ENCODE peak calls at places on chromosome 21, in ten cellular contexts. I is A549, V is HEK293T, D is NB4, E is fibroblast of the conjunctiva, M is nephron progenitor cell, A is EL, C is NCI-H1694 treated with DMSO at 0.1 percent for 48 hours, Y is iPS DF 19.7, Z is cardiac septum. Q is an unnamed sample.

GRCh38 chr21:36768496-36768895 is 69.6 kb downstream of the SIM2 start:
- DNase-seq in I (no peak), V (no peak), D (no peak), E (no peak), M (no peak), A (no peak), C (no peak), Y (no peak), Z (no peak), Q (no peak)

GRCh38 chr21:37184784-37185593 is 82.1 kb downstream of the VPS26C start:
- DNase-seq in I (no peak), V (no peak), D (no peak), E (no peak), M (no peak), A (no peak), C (no peak), Y (no peak), Z (no peak), Q (no peak)

GRCh38 chr21:37208056-37208705 is 59.0 kb downstream of the VPS26C start:
- DNase-seq in I (no peak), V (no peak), D (peak), E (no peak), M (no peak), A (no peak), C (no peak), Y (no peak), Z (peak), Q (no peak)

GRCh38 chr21:14114251-14114650 is 96.5 kb downstream of the LIPI start:
- DNase-seq in I (no peak), V (no peak), D (no peak), E (no peak), M (no peak), A (no peak), C (no peak), Y (peak), Z (no peak), Q (no peak)

GRCh38 chr21:37565530-37566223 is 199.1 kb downstream of the DYRK1A start:
- DNase-seq in I (peak), V (no peak), D (peak), E (no peak), M (no peak), A (peak), C (no peak), Y (no peak), Z (no peak), Q (peak)

GRCh38 chr21:15472641-15473040 is 257.1 kb upstream of the USP25 start:
- DNase-seq in I (no peak), V (no peak), D (no peak), E (no peak), M (no peak), A (no peak), C (no peak), Y (no peak), Z (no peak), Q (no peak)

GRCh38 chr21:44761747-44762208 is 39.8 kb downstream of the UBE2G2 start:
- DNase-seq in I (no peak), V (no peak), D (no peak), E (no peak), M (no peak), A (no peak), C (no peak), Y (no peak), Z (peak), Q (no peak)

GRCh38 chr21:46253610-46254124 is 25.1 kb upstream of the LSS start:
- DNase-seq in I (no peak), V (no peak), D (peak), E (no peak), M (no peak), A (no peak), C (no peak), Y (no peak), Z (no peak), Q (peak)

GRCh38 chr21:34897828-34898227 is 151.3 kb downstream of the RUNX1 start:
- DNase-seq in I (no peak), V (no peak), D (no peak), E (no peak), M (no peak), A (no peak), C (no peak), Y (no peak), Z (no peak), Q (no peak)

GRCh38 chr21:34807146-34807880 is 138.5 kb downstream of the CLIC6 start:
- DNase-seq in I (peak), V (no peak), D (peak), E (peak), M (no peak), A (peak), C (no peak), Y (no peak), Z (no peak), Q (peak)

GRCh38 chr21:33964706-33965325 is 49.2 kb upstream of the ATP5PO start:
- DNase-seq in I (no peak), V (no peak), D (no peak), E (no peak), M (no peak), A (peak), C (no peak), Y (no peak), Z (no peak), Q (peak)